ENCODE peak calls at places on chromosomes 12 and 14, in four cellular contexts. One of them, this sample, is unnamed. For H3K4me1, the result is how much of the 10 kb centered on the place peaks cover.

GRCh38 chr12:107165581-107165980 is 72.2 kb upstream of the CRY1 start:
- DNase-seq in K562: no peak
- DNase-seq in GM12878: no peak
- DNase-seq in H1: no peak
- DNase-seq in this sample: no peak

GRCh38 chr12:9700606-9700956 is 31.1 kb downstream of the CLEC2D start:
- DNase-seq in H1: no peak
- DNase-seq in GM12878: no peak
- DNase-seq in K562: no peak
- DNase-seq in this sample: no peak

GRCh38 chr12:54032627-54033100 is at the start of gene HOXC5:
- DNase-seq in H1: peak
- DNase-seq in GM12878: no peak
- DNase-seq in K562: peak
- DNase-seq in this sample: peak

GRCh38 chr14:90087433-90087832 is 25.6 kb downstream of the KCNK13 start:
- DNase-seq in GM12878: no peak
- DNase-seq in K562: no peak
- DNase-seq in H1: no peak
- DNase-seq in this sample: peak

GRCh38 chr14:90319173-90319572 is 12.6 kb downstream of the NRDE2 start:
- DNase-seq in H1: no peak
- DNase-seq in K562: no peak
- DNase-seq in GM12878: no peak
- DNase-seq in this sample: no peak

GRCh38 chr12:130526813-130527212 is 189.1 kb downstream of the PIWIL1 start:
- DNase-seq in GM12878: no peak
- DNase-seq in H1: peak
- DNase-seq in K562: peak
- DNase-seq in this sample: no peak

GRCh38 chr14:74380172-74380571 is 31.9 kb downstream of the VRTN start:
- DNase-seq in H1: no peak
- DNase-seq in K562: no peak
- DNase-seq in GM12878: no peak
- DNase-seq in this sample: peak

GRCh38 chr14:35215110-35215872 is 76.9 kb upstream of the PSMA6 start:
- DNase-seq in K562: peak
- DNase-seq in H1: no peak
- DNase-seq in GM12878: no peak
- DNase-seq in this sample: peak

GRCh38 chr12:22880331-22880730 is 255.4 kb downstream of the ETNK1 start:
- DNase-seq in H1: no peak
- DNase-seq in K562: no peak
- DNase-seq in GM12878: no peak
- DNase-seq in this sample: no peak

GRCh38 chr12:95096852-95097251 is 23.4 kb upstream of the NR2C1 start:
- DNase-seq in H1: no peak
- DNase-seq in GM12878: no peak
- DNase-seq in K562: no peak
- DNase-seq in this sample: peak

GRCh38 chr12:10392394-10392930 is 2.6 kb upstream of the KLRK1 start:
- DNase-seq in GM12878: peak
- DNase-seq in K562: peak
- DNase-seq in H1: no peak
- DNase-seq in this sample: peak

GRCh38 chr14:104703269-104703668 is 13.9 kb downstream of the INF2 start:
- DNase-seq in K562: no peak
- DNase-seq in GM12878: no peak
- DNase-seq in H1: no peak
- DNase-seq in this sample: no peak

GRCh38 chr12:106840217-106840616 is 65.7 kb downstream of the RIC8B start:
- DNase-seq in K562: peak
- DNase-seq in GM12878: no peak
- DNase-seq in H1: no peak
- DNase-seq in this sample: peak

GRCh38 chr14:36556811-36557433 is 25.5 kb downstream of the NKX2-8 start:
- DNase-seq in K562: peak
- DNase-seq in H1: peak
- DNase-seq in GM12878: no peak
- DNase-seq in this sample: peak

GRCh38 chr14:74426202-74426582 is at the start of gene SYNDIG1L:
- DNase-seq in H1: no peak
- DNase-seq in GM12878: no peak
- DNase-seq in K562: no peak
- DNase-seq in this sample: no peak

GRCh38 chr14:92693998-92694780 is 54.2 kb downstream of the LGMN start:
- DNase-seq in GM12878: no peak
- DNase-seq in K562: peak
- DNase-seq in H1: no peak
- DNase-seq in this sample: no peak

GRCh38 chr12:71166280-71166679 is 8.5 kb upstream of the TSPAN8 start:
- DNase-seq in H1: no peak
- DNase-seq in GM12878: no peak
- DNase-seq in K562: no peak
- DNase-seq in this sample: no peak

GRCh38 chr12:124057691-124058090 is 84.7 kb downstream of the ZNF664 start:
- DNase-seq in K562: no peak
- DNase-seq in GM12878: no peak
- DNase-seq in H1: no peak
- DNase-seq in this sample: no peak

GRCh38 chr12:83335748-83336147 is 649.0 kb downstream of the TMTC2 start:
- DNase-seq in H1: no peak
- DNase-seq in GM12878: no peak
- DNase-seq in K562: peak
- DNase-seq in this sample: no peak

GRCh38 chr14:68636597-68636996 is 156.3 kb downstream of the ZFP36L1 start:
- DNase-seq in H1: peak
- DNase-seq in K562: peak
- DNase-seq in GM12878: no peak
- DNase-seq in this sample: no peak
- H3K4me1 ChIP-seq in H1: under half
- H3K4me1 ChIP-seq in K562: under half
- H3K4me1 ChIP-seq in GM12878: under half
- H3K4me1 ChIP-seq in this sample: under half

GRCh38 chr14:54135804-54136280 is 179.2 kb upstream of the BMP4 start:
- DNase-seq in GM12878: no peak
- DNase-seq in H1: no peak
- DNase-seq in K562: no peak
- DNase-seq in this sample: no peak
- TF ChIP-seq CHD1 in GM12878: no peak
- TF ChIP-seq CHD1 in H1: no peak
- TF ChIP-seq CHD1 in K562: no peak
- TF ChIP-seq CHD1 in this sample: no peak

GRCh38 chr14:61573321-61573720 is 122.0 kb upstream of the HIF1A start:
- DNase-seq in H1: no peak
- DNase-seq in GM12878: no peak
- DNase-seq in K562: no peak
- DNase-seq in this sample: no peak
- TF ChIP-seq USF2 in H1: no peak
- TF ChIP-seq USF2 in GM12878: no peak
- TF ChIP-seq USF2 in K562: no peak
- TF ChIP-seq USF2 in this sample: no peak

GRCh38 chr12:31003861-31004640 is 69.6 kb upstream of the DDX11 start:
- DNase-seq in GM12878: no peak
- DNase-seq in H1: no peak
- DNase-seq in K562: no peak
- DNase-seq in this sample: no peak

GRCh38 chr12:31002999-31003398 is 70.7 kb upstream of the DDX11 start:
- DNase-seq in GM12878: peak
- DNase-seq in K562: no peak
- DNase-seq in H1: no peak
- DNase-seq in this sample: peak

GRCh38 chr12:31000751-31001150 is 72.9 kb upstream of the DDX11 start:
- DNase-seq in H1: no peak
- DNase-seq in K562: no peak
- DNase-seq in GM12878: no peak
- DNase-seq in this sample: peak

GRCh38 chr12:31001581-31002360 is 71.9 kb upstream of the DDX11 start:
- DNase-seq in K562: no peak
- DNase-seq in GM12878: no peak
- DNase-seq in H1: no peak
- DNase-seq in this sample: no peak

GRCh38 chr12:31002361-31002725 is 71.3 kb upstream of the DDX11 start:
- DNase-seq in H1: no peak
- DNase-seq in GM12878: no peak
- DNase-seq in K562: no peak
- DNase-seq in this sample: no peak
- H3K4me1 ChIP-seq in H1: under half
- H3K4me1 ChIP-seq in GM12878: under half
- H3K4me1 ChIP-seq in K562: under half
- H3K4me1 ChIP-seq in this sample: under half

GRCh38 chr14:63249112-63249511 is 44.9 kb downstream of the RHOJ start:
- DNase-seq in GM12878: no peak
- DNase-seq in K562: no peak
- DNase-seq in H1: no peak
- DNase-seq in this sample: peak

GRCh38 chr14:63243646-63244045 is 39.4 kb downstream of the RHOJ start:
- DNase-seq in GM12878: no peak
- DNase-seq in H1: no peak
- DNase-seq in K562: no peak
- DNase-seq in this sample: no peak

GRCh38 chr14:63248211-63248610 is 44.0 kb downstream of the RHOJ start:
- DNase-seq in H1: no peak
- DNase-seq in GM12878: no peak
- DNase-seq in K562: no peak
- DNase-seq in this sample: peak

GRCh38 chr14:63245893-63246292 is 41.6 kb downstream of the RHOJ start:
- DNase-seq in H1: no peak
- DNase-seq in K562: no peak
- DNase-seq in GM12878: no peak
- DNase-seq in this sample: no peak
- TF ChIP-seq CHD1 in H1: no peak
- TF ChIP-seq CHD1 in K562: no peak
- TF ChIP-seq CHD1 in GM12878: no peak
- TF ChIP-seq CHD1 in this sample: no peak

GRCh38 chr14:103651585-103651984 is 22.6 kb downstream of the KLC1 start:
- DNase-seq in H1: no peak
- DNase-seq in K562: no peak
- DNase-seq in GM12878: no peak
- DNase-seq in this sample: no peak
- TF ChIP-seq USF2 in H1: no peak
- TF ChIP-seq USF2 in K562: no peak
- TF ChIP-seq USF2 in GM12878: no peak
- TF ChIP-seq USF2 in this sample: no peak

GRCh38 chr12:111429760-111430417 is 24.2 kb downstream of the SH2B3 start:
- DNase-seq in H1: no peak
- DNase-seq in GM12878: no peak
- DNase-seq in K562: no peak
- DNase-seq in this sample: no peak

GRCh38 chr12:111428081-111428727 is 22.5 kb downstream of the SH2B3 start:
- DNase-seq in K562: no peak
- DNase-seq in H1: no peak
- DNase-seq in GM12878: no peak
- DNase-seq in this sample: no peak

GRCh38 chr12:111427417-111428074 is 21.8 kb downstream of the SH2B3 start:
- DNase-seq in GM12878: no peak
- DNase-seq in H1: no peak
- DNase-seq in K562: no peak
- DNase-seq in this sample: no peak

GRCh38 chr12:111430418-111431353 is 25.0 kb downstream of the SH2B3 start:
- DNase-seq in GM12878: no peak
- DNase-seq in H1: no peak
- DNase-seq in K562: no peak
- DNase-seq in this sample: no peak

GRCh38 chr12:111428728-111429175 is 23.0 kb downstream of the SH2B3 start:
- DNase-seq in K562: no peak
- DNase-seq in GM12878: no peak
- DNase-seq in H1: no peak
- DNase-seq in this sample: no peak
- H3K4me1 ChIP-seq in K562: under half
- H3K4me1 ChIP-seq in GM12878: half or more
- H3K4me1 ChIP-seq in H1: under half
- H3K4me1 ChIP-seq in this sample: under half

GRCh38 chr14:68703093-68703492 is 89.8 kb downstream of the ZFP36L1 start:
- DNase-seq in K562: peak
- DNase-seq in GM12878: no peak
- DNase-seq in H1: no peak
- DNase-seq in this sample: peak
- TF ChIP-seq CHD1 in K562: no peak
- TF ChIP-seq CHD1 in GM12878: no peak
- TF ChIP-seq CHD1 in H1: no peak
- TF ChIP-seq CHD1 in this sample: no peak

DNA sequence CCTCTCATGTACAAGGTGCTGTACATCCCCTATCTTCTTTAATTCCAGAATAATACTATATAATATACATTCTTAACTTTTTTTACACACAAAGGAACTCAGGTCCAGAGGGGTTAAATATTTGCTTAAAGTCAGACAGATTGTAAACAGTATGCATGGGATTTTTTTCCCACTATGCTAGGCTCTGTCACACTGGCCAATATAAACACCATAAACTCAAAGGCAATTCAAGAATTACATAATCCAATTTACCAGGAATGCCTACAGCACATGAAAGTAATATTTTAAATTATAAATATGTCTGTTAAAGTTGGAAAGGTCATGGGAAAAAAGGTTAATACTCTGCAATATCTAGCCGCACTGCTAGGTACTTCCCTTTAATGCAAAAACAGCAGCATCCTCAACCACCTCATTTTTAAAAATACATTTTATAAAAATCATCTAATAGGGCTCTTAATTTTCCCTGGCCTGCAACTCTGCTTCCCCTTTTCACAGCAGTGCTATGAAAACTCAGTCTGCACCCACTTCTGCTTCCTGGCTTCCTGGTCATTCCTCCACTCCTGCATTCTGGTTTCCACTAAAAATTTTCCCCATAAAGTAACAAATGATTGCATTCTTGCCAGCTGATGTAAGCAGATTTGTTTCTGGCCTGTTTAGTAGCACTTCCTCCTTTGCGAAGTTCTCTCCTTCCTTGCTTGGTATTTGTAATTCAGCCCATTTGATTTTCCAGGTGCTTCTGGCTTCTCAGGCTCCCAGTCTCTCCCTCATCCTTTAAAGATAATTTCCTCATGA is 128.1 kb downstream of the ITPR2 start:
- DNase-seq in K562: no peak
- DNase-seq in H1: no peak
- DNase-seq in GM12878: no peak
- DNase-seq in this sample: peak
- TF ChIP-seq USF2 in K562: no peak
- TF ChIP-seq USF2 in H1: no peak
- TF ChIP-seq USF2 in GM12878: no peak
- TF ChIP-seq USF2 in this sample: no peak

This sample was measured in IMR-90.